ENCODE peak calls at places on chromosomes 11 and 22, in six cellular contexts. P, Z, T, N, F and U are unnamed samples.

GRCh38 chr11:129750343-129751292 is 65.0 kb upstream of the TMEM45B start:
- DNase-seq in P (peak), Z (peak), T (peak), N (no peak), F (peak), U (peak)

GRCh38 chr22:49049691-49050090 is 778.0 kb downstream of the BRD1 start:
- DNase-seq in P (no peak), Z (no peak), T (no peak), N (no peak), F (no peak), U (no peak)

GRCh38 chr11:60918941-60919275 is 5.0 kb downstream of the TMEM109 start:
- DNase-seq in P (no peak), Z (no peak), T (no peak), N (no peak), F (no peak), U (no peak)

GRCh38 chr11:131858495-131858894 is 488.1 kb downstream of the NTM start:
- DNase-seq in P (no peak), Z (no peak), T (no peak), N (no peak), F (no peak), U (no peak)

GRCh38 chr11:115919341-115920086 is 415.3 kb upstream of the CADM1 start:
- DNase-seq in P (no peak), Z (no peak), T (no peak), N (peak), F (no peak), U (no peak)

GRCh38 chr11:43580735-43581369 is 99.7 kb upstream of the HSD17B12 start:
- DNase-seq in P (peak), Z (no peak), T (peak), N (no peak), F (peak), U (no peak)

GRCh38 chr22:26615149-26615548 is 2.7 kb downstream of the CRYBB1 start:
- DNase-seq in P (no peak), Z (no peak), T (no peak), N (peak), F (no peak), U (no peak)

GRCh38 chr11:120432056-120433018 is 79.2 kb upstream of the GRIK4 start:
- DNase-seq in P (peak), Z (peak), T (no peak), N (peak), F (no peak), U (peak)

GRCh38 chr11:127223026-127223425 is 222.5 kb upstream of the KIRREL3 start:
- DNase-seq in P (no peak), Z (no peak), T (no peak), N (no peak), F (no peak), U (no peak)

GRCh38 chr11:46855167-46855566 is 9.1 kb upstream of the CKAP5 start:
- DNase-seq in P (no peak), Z (peak), T (no peak), N (no peak), F (no peak), U (no peak)

GRCh38 chr22:32318361-32318760 is 39.3 kb upstream of the RFPL3 start:
- DNase-seq in P (no peak), Z (no peak), T (no peak), N (no peak), F (no peak), U (no peak)
- TF ChIP-seq ATF3 in P (no peak), Z (no peak), T (no peak), N (no peak), F (no peak), U (no peak)

GRCh38 chr11:58152776-58153175 is 27.4 kb upstream of the OR9I1 start:
- DNase-seq in P (no peak), Z (no peak), T (no peak), N (no peak), F (no peak), U (no peak)
- TF ChIP-seq ATF3 in P (no peak), Z (no peak), T (no peak), N (no peak), F (no peak), U (no peak)

GRCh38 chr22:43957871-43958270 is 2.6 kb downstream of the SAMM50 start:
- DNase-seq in P (no peak), Z (no peak), T (no peak), N (no peak), F (no peak), U (no peak)
- TF ChIP-seq ATF3 in P (peak), Z (no peak), T (no peak), N (no peak), F (no peak), U (no peak)

DNA sequence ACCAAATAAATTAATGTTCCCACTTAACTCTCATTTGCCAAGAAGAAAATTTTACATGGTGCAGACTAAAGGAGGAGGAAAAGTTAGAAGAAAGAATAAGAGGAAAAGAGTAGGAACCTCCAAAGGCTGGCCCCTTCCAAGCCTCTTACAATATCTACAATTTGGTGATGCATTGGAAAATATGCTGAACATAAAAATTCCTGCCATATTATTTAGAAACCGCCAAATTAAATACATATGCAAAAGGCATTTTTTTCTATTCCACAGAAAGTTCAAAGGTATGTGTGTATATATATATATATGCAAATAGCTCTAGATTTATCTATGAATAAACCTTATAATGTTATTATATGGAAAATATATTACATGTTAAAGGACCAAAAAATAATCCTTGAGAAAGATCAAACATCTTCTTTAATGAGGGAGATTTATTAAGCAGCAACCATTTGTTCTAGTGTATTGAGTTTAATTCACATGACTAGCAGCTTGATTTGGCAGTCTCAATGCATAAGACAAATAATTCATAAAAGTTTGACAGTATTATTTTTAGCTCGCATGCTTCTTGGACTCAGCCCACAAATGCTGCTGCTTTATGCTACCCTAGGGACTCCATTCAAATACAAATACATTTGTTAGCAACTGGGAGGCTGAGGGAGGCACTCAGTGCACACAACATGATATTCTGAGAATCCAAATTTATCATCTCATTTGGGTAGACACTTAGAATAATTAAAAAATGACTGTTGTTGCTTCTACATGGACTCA is 184.9 kb downstream of the SBF2 start:
- DNase-seq in P (no peak), Z (no peak), T (no peak), N (no peak), F (no peak), U (no peak)
- TF ChIP-seq ATF3 in P (no peak), Z (no peak), T (no peak), N (no peak), F (no peak), U (no peak)

DNA sequence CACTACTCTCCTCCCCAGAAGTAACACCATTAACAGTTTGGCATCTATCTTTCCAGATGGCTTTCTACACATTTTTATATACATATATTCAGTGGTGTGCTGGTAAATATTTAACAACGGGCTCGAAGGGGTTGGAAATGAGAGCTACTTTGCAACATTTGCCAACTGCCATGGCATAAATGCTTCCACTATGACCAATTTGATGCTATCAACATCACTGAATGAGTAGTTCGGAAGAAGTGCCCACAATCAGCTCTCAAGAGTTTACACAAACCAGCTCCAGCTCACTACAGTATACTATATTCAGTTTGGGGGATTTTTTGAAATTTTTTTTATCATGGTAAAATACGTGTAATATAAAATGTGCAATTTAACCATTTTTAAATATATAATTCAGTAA is 55.2 kb downstream of the RELT start:
- DNase-seq in P (no peak), Z (no peak), T (no peak), N (no peak), F (no peak), U (no peak)
- TF ChIP-seq ATF3 in P (no peak), Z (no peak), T (no peak), N (no peak), F (no peak), U (no peak)

GRCh38 chr11:26651916-26652315 is 69.9 kb downstream of the SLC5A12 start:
- DNase-seq in P (no peak), Z (no peak), T (no peak), N (no peak), F (no peak), U (no peak)

GRCh38 chr11:26655287-26655686 is 66.6 kb downstream of the SLC5A12 start:
- DNase-seq in P (no peak), Z (no peak), T (no peak), N (no peak), F (no peak), U (no peak)

GRCh38 chr11:26649884-26650283 is 72.0 kb downstream of the SLC5A12 start:
- DNase-seq in P (peak), Z (peak), T (peak), N (peak), F (peak), U (peak)
- TF ChIP-seq ATF3 in P (no peak), Z (no peak), T (no peak), N (no peak), F (no peak), U (no peak)

GRCh38 chr11:2719831-2720603 is 20.2 kb upstream of the KCNQ1OT1 start:
- DNase-seq in P (no peak), Z (no peak), T (no peak), N (no peak), F (no peak), U (no peak)

GRCh38 chr11:2724114-2724513 is 24.3 kb upstream of the KCNQ1OT1 start:
- DNase-seq in P (no peak), Z (no peak), T (no peak), N (no peak), F (no peak), U (no peak)

GRCh38 chr11:2718817-2719438 is 19.1 kb upstream of the KCNQ1OT1 start:
- DNase-seq in P (no peak), Z (no peak), T (no peak), N (no peak), F (no peak), U (no peak)

GRCh38 chr11:2722955-2723354 is 23.2 kb upstream of the KCNQ1OT1 start:
- DNase-seq in P (peak), Z (no peak), T (no peak), N (no peak), F (no peak), U (no peak)

DNA sequence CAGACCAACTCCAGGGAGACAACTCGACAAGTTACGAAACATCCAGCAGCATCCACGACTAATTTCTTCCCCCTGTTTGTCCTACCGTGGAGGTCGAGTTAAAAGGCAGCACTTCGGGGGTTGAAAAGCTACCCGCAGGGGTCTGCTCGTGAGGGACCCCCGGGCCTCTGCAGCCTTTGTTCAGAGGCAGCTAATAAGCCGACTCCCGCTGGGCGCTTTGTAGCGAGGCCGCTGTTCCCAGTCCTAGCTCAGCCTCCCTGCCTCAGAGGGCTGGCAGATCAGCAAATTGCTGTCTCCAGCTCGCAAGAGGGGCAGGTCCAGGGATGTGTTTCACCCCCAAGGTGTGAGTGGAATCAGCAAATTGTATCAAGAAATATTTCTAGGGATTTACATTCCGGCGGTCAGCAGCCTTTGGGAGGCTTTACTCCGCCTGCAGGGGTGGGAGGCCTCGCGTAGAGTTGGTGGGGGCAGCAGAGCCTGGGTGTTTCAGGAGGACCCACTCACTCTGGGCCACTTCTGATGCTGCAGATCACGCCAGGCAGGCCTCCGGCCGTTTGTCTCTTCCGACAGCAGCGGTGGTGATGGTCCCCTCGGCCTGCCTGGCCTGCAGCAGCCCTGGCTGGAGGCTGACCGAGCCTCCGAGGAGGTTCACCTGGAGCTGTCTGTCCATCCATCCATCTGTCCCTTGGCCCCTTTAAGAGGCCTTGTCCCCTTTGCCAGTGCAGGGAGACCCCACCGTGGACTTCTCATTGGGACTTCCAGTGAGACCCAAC is 21.6 kb upstream of the KCNQ1OT1 start:
- DNase-seq in P (no peak), Z (no peak), T (peak), N (no peak), F (no peak), U (no peak)
- TF ChIP-seq ATF3 in P (no peak), Z (no peak), T (no peak), N (no peak), F (no peak), U (no peak)

DNA sequence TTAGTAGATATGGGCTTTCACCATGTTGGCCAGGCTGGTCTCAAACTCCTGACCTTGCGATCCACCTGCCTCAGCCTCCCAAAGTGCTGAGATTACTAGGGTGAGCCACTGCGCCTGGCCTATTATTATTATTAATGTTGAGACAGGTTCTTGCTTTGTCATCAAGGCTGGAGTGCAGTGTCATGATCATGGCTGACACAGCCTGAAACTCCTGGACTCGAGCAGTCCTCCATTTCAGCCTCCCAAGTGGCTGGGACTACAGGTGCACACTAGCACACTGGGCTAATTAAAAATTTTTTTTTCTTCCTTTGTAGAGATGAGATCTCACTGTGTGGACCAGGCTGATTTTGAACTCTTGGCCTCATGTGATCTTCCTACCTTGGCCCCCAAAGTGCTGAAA is 102.0 kb downstream of the STIM1 start:
- DNase-seq in P (no peak), Z (no peak), T (no peak), N (no peak), F (no peak), U (no peak)
- TF ChIP-seq ATF3 in P (no peak), Z (no peak), T (no peak), N (no peak), F (no peak), U (no peak)

DNA sequence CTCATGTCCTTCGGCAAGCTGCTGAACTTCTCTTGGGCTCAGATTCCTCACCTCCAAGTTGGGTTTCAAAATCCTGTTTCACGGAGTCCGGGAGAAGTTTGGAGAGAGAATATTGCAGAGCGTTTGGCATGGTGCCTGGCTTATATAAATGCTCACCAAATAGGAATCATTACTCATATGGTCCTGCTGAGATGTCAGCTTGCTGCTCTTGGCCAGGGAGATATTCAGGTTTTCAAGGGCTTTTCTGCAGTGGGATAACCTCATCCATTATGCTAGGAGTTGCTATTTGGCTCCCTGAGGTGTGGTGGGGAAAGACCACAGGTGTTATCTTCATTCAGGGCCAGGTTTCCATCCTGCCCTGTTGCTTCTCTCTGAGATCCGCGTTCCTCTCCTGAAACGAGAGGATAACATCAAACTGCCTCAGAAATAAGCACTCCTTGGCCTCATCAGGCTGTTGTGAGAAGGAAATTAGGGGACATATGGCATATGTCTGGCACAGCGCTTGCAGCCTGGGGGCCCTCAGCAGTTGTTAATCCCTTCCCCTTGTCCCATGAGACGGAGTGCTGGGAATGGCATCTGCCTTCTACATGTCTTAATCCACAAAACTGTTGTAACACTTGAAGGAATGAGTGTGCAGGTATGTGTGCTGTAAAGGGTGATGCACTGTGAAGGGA is 29.9 kb upstream of the ACER3 start:
- DNase-seq in P (no peak), Z (no peak), T (no peak), N (no peak), F (no peak), U (no peak)
- TF ChIP-seq ATF3 in P (no peak), Z (no peak), T (no peak), N (no peak), F (no peak), U (no peak)

DNA sequence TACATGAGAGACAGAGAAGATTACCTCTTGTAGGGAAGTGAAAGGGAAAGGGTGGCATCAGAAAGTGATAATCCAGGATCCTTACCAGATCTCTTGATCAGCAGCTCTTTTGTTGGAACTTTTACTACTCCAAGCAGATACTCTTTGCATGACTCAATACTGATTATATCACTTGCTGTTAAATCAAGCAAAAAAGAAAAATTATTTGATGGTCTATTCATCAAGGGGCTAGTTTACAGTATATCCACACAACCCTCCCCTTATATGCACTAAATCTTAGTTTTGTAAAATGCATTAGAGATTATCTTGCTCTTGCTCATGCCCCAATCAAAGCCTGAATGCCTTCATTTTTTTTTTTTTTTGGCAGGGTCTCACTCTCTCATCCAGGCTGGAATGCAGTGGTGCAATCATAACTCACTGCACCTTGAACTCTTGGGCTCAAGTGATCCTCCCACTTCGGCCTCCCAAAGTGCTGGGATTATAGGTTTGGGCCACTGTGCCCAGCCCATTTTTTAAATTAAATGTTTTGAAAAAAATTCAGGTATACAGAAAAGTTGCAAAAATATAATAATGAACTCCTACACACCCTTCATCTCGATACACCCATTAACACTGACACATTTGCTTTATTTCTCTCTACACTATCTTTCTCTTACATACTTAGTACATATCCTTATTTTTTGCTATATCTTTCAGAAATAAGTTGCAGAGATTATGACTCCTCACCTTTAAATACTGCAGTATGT is 76.1 kb upstream of the UCP3 start:
- DNase-seq in P (no peak), Z (peak), T (no peak), N (no peak), F (no peak), U (no peak)
- TF ChIP-seq ATF3 in P (no peak), Z (no peak), T (no peak), N (no peak), F (no peak), U (no peak)